ENCODE peak calls at places on chromosomes 11 and 22, in six cellular contexts. One of them, this sample, is unnamed. For H3K27me3, the result is how much of the 10 kb centered on the place peaks cover.

GRCh38 chr11:31535479-31535878 is 25.9 kb downstream of the ELP4 start:
- DNase-seq in thoracic aorta: no peak
- DNase-seq in IMR-90: no peak
- DNase-seq in HCT116: no peak
- DNase-seq in kidney epithelial cell: no peak
- DNase-seq in neural progenitor cell: no peak
- DNase-seq in this sample: no peak

GRCh38 chr11:62398011-62398994 is 20.5 kb upstream of the SCGB1A1 start:
- DNase-seq in thoracic aorta: no peak
- DNase-seq in IMR-90: peak
- DNase-seq in HCT116: no peak
- DNase-seq in kidney epithelial cell: no peak
- DNase-seq in neural progenitor cell: no peak
- DNase-seq in this sample: peak

GRCh38 chr11:28146123-28146751 is 38.0 kb downstream of the METTL15 start:
- DNase-seq in thoracic aorta: no peak
- DNase-seq in IMR-90: peak
- DNase-seq in HCT116: peak
- DNase-seq in kidney epithelial cell: peak
- DNase-seq in neural progenitor cell: peak
- DNase-seq in this sample: peak

GRCh38 chr11:12281571-12282478 is 95.5 kb upstream of the PARVA start:
- DNase-seq in thoracic aorta: peak
- DNase-seq in IMR-90: peak
- DNase-seq in HCT116: peak
- DNase-seq in kidney epithelial cell: no peak
- DNase-seq in neural progenitor cell: peak
- DNase-seq in this sample: no peak

GRCh38 chr11:47229161-47229560 is 14.4 kb downstream of the DDB2 start:
- DNase-seq in thoracic aorta: no peak
- DNase-seq in IMR-90: no peak
- DNase-seq in HCT116: no peak
- DNase-seq in kidney epithelial cell: no peak
- DNase-seq in neural progenitor cell: no peak
- DNase-seq in this sample: no peak

GRCh38 chr11:94597896-94598295 is 30.7 kb downstream of the PIWIL4 start:
- DNase-seq in thoracic aorta: no peak
- DNase-seq in IMR-90: peak
- DNase-seq in HCT116: no peak
- DNase-seq in kidney epithelial cell: no peak
- DNase-seq in neural progenitor cell: peak
- DNase-seq in this sample: no peak

GRCh38 chr11:2445948-2446551 is 1.2 kb downstream of the KCNQ1 start:
- DNase-seq in thoracic aorta: no peak
- DNase-seq in IMR-90: no peak
- DNase-seq in HCT116: no peak
- DNase-seq in kidney epithelial cell: no peak
- DNase-seq in neural progenitor cell: no peak
- DNase-seq in this sample: no peak

GRCh38 chr11:103871923-103872551 is 164.4 kb upstream of the DDI1 start:
- DNase-seq in thoracic aorta: no peak
- DNase-seq in IMR-90: no peak
- DNase-seq in HCT116: no peak
- DNase-seq in kidney epithelial cell: no peak
- DNase-seq in neural progenitor cell: no peak
- DNase-seq in this sample: no peak

GRCh38 chr11:74686792-74687191 is 44.4 kb downstream of the CHRDL2 start:
- DNase-seq in thoracic aorta: no peak
- DNase-seq in IMR-90: peak
- DNase-seq in HCT116: no peak
- DNase-seq in kidney epithelial cell: no peak
- DNase-seq in neural progenitor cell: no peak
- DNase-seq in this sample: no peak

GRCh38 chr22:47151490-47151889 is 389.0 kb downstream of the TBC1D22A start:
- DNase-seq in thoracic aorta: no peak
- DNase-seq in IMR-90: peak
- DNase-seq in HCT116: no peak
- DNase-seq in kidney epithelial cell: peak
- DNase-seq in neural progenitor cell: no peak
- DNase-seq in this sample: no peak

GRCh38 chr11:62400760-62401159 is 18.1 kb upstream of the SCGB1A1 start:
- DNase-seq in thoracic aorta: peak
- DNase-seq in IMR-90: peak
- DNase-seq in HCT116: no peak
- DNase-seq in kidney epithelial cell: no peak
- DNase-seq in neural progenitor cell: no peak
- DNase-seq in this sample: peak

GRCh38 chr11:57410287-57410686 is 16.6 kb downstream of the SLC43A3 start:
- DNase-seq in thoracic aorta: no peak
- DNase-seq in IMR-90: peak
- DNase-seq in HCT116: no peak
- DNase-seq in kidney epithelial cell: peak
- DNase-seq in neural progenitor cell: no peak
- DNase-seq in this sample: no peak

GRCh38 chr11:116893906-116894305 is 56.5 kb upstream of the APOA1 start:
- DNase-seq in thoracic aorta: no peak
- DNase-seq in IMR-90: no peak
- DNase-seq in HCT116: no peak
- DNase-seq in kidney epithelial cell: no peak
- DNase-seq in neural progenitor cell: no peak
- DNase-seq in this sample: no peak

GRCh38 chr22:45891021-45891421 is 85.9 kb downstream of the WNT7B start:
- DNase-seq in thoracic aorta: no peak
- DNase-seq in IMR-90: no peak
- DNase-seq in HCT116: no peak
- DNase-seq in kidney epithelial cell: no peak
- DNase-seq in neural progenitor cell: no peak
- DNase-seq in this sample: no peak

GRCh38 chr11:112780351-112781043 is 180.7 kb upstream of the NCAM1 start:
- DNase-seq in thoracic aorta: no peak
- DNase-seq in IMR-90: peak
- DNase-seq in HCT116: no peak
- DNase-seq in kidney epithelial cell: no peak
- DNase-seq in neural progenitor cell: no peak
- DNase-seq in this sample: no peak

GRCh38 chr11:18710545-18710944 is 12.0 kb downstream of the TMEM86A start:
- DNase-seq in thoracic aorta: no peak
- DNase-seq in IMR-90: no peak
- DNase-seq in HCT116: no peak
- DNase-seq in kidney epithelial cell: no peak
- DNase-seq in neural progenitor cell: no peak
- DNase-seq in this sample: no peak

GRCh38 chr11:111334495-111335123 is 36.3 kb downstream of the POU2AF3 start:
- DNase-seq in thoracic aorta: no peak
- DNase-seq in IMR-90: no peak
- DNase-seq in HCT116: no peak
- DNase-seq in kidney epithelial cell: no peak
- DNase-seq in neural progenitor cell: no peak
- DNase-seq in this sample: no peak

GRCh38 chr11:66289548-66290331 is 797 bp upstream of the YIF1A start:
- DNase-seq in thoracic aorta: no peak
- DNase-seq in IMR-90: no peak
- DNase-seq in HCT116: no peak
- DNase-seq in kidney epithelial cell: no peak
- DNase-seq in neural progenitor cell: peak
- DNase-seq in this sample: no peak

GRCh38 chr22:48949375-48950149 is 878.1 kb downstream of the BRD1 start:
- DNase-seq in thoracic aorta: no peak
- DNase-seq in IMR-90: no peak
- DNase-seq in HCT116: no peak
- DNase-seq in kidney epithelial cell: no peak
- DNase-seq in neural progenitor cell: no peak
- DNase-seq in this sample: no peak

GRCh38 chr22:17154971-17155370 is 4.1 kb downstream of the HDHD5 start:
- DNase-seq in thoracic aorta: no peak
- DNase-seq in IMR-90: no peak
- DNase-seq in HCT116: no peak
- DNase-seq in kidney epithelial cell: no peak
- DNase-seq in neural progenitor cell: no peak
- DNase-seq in this sample: no peak

GRCh38 chr11:65108469-65109123 is 3.1 kb upstream of the TM7SF2 start:
- DNase-seq in thoracic aorta: no peak
- DNase-seq in IMR-90: no peak
- DNase-seq in HCT116: no peak
- DNase-seq in kidney epithelial cell: no peak
- DNase-seq in neural progenitor cell: no peak
- DNase-seq in this sample: no peak

GRCh38 chr22:29122041-29122440 is 49.2 kb downstream of the KREMEN1 start:
- DNase-seq in thoracic aorta: no peak
- DNase-seq in IMR-90: no peak
- DNase-seq in HCT116: no peak
- DNase-seq in kidney epithelial cell: no peak
- DNase-seq in neural progenitor cell: no peak
- DNase-seq in this sample: no peak

GRCh38 chr11:46930089-46930488 is 6.5 kb upstream of the CSTPP1 start:
- DNase-seq in thoracic aorta: no peak
- DNase-seq in IMR-90: peak
- DNase-seq in HCT116: no peak
- DNase-seq in kidney epithelial cell: peak
- DNase-seq in neural progenitor cell: no peak
- DNase-seq in this sample: peak

GRCh38 chr11:132595246-132595645 is 937.1 kb downstream of the OPCML start:
- DNase-seq in thoracic aorta: no peak
- DNase-seq in IMR-90: no peak
- DNase-seq in HCT116: no peak
- DNase-seq in kidney epithelial cell: no peak
- DNase-seq in neural progenitor cell: no peak
- DNase-seq in this sample: no peak

GRCh38 chr11:1564535-1565172 is 7.4 kb downstream of the DUSP8 start:
- DNase-seq in thoracic aorta: peak
- DNase-seq in IMR-90: peak
- DNase-seq in HCT116: no peak
- DNase-seq in kidney epithelial cell: peak
- DNase-seq in neural progenitor cell: peak
- DNase-seq in this sample: peak

GRCh38 chr11:134915212-134915611 is 503.2 kb upstream of the B3GAT1 start:
- DNase-seq in thoracic aorta: peak
- DNase-seq in IMR-90: no peak
- DNase-seq in HCT116: no peak
- DNase-seq in kidney epithelial cell: no peak
- DNase-seq in neural progenitor cell: no peak
- DNase-seq in this sample: no peak

GRCh38 chr11:23233075-23233474 is 372.8 kb upstream of the CCDC179 start:
- DNase-seq in thoracic aorta: no peak
- DNase-seq in IMR-90: peak
- DNase-seq in HCT116: no peak
- DNase-seq in kidney epithelial cell: no peak
- DNase-seq in neural progenitor cell: no peak
- DNase-seq in this sample: peak

GRCh38 chr11:47002366-47002765 is 65.8 kb downstream of the CSTPP1 start:
- DNase-seq in thoracic aorta: no peak
- DNase-seq in IMR-90: no peak
- DNase-seq in HCT116: no peak
- DNase-seq in kidney epithelial cell: no peak
- DNase-seq in neural progenitor cell: no peak
- DNase-seq in this sample: no peak

GRCh38 chr11:5154657-5155056 is at the start of gene OR52A1:
- DNase-seq in thoracic aorta: no peak
- DNase-seq in IMR-90: no peak
- DNase-seq in HCT116: no peak
- DNase-seq in kidney epithelial cell: no peak
- DNase-seq in neural progenitor cell: no peak
- DNase-seq in this sample: no peak

GRCh38 chr11:5153574-5154431 is 754 bp downstream of the OR52A1 start:
- DNase-seq in thoracic aorta: no peak
- DNase-seq in IMR-90: no peak
- DNase-seq in HCT116: no peak
- DNase-seq in kidney epithelial cell: no peak
- DNase-seq in neural progenitor cell: no peak
- DNase-seq in this sample: no peak

GRCh38 chr11:5151713-5152153 is 2.8 kb downstream of the OR52A1 start:
- DNase-seq in thoracic aorta: no peak
- DNase-seq in IMR-90: no peak
- DNase-seq in HCT116: no peak
- DNase-seq in kidney epithelial cell: no peak
- DNase-seq in neural progenitor cell: no peak
- DNase-seq in this sample: no peak
- TF ChIP-seq CTCF in thoracic aorta: no peak
- TF ChIP-seq CTCF in IMR-90: no peak
- TF ChIP-seq CTCF in HCT116: no peak
- TF ChIP-seq CTCF in kidney epithelial cell: no peak
- TF ChIP-seq CTCF in neural progenitor cell: no peak
- TF ChIP-seq CTCF in this sample: no peak

GRCh38 chr11:117984471-117984870 is 1.7 kb upstream of the IL10RA start:
- DNase-seq in thoracic aorta: no peak
- DNase-seq in IMR-90: no peak
- DNase-seq in HCT116: no peak
- DNase-seq in kidney epithelial cell: no peak
- DNase-seq in neural progenitor cell: no peak
- DNase-seq in this sample: no peak
- H3K27me3 ChIP-seq in thoracic aorta: under half
- H3K27me3 ChIP-seq in IMR-90: under half
- H3K27me3 ChIP-seq in HCT116: under half
- H3K27me3 ChIP-seq in kidney epithelial cell: under half
- H3K27me3 ChIP-seq in neural progenitor cell: half or more
- H3K27me3 ChIP-seq in this sample: under half

DNA sequence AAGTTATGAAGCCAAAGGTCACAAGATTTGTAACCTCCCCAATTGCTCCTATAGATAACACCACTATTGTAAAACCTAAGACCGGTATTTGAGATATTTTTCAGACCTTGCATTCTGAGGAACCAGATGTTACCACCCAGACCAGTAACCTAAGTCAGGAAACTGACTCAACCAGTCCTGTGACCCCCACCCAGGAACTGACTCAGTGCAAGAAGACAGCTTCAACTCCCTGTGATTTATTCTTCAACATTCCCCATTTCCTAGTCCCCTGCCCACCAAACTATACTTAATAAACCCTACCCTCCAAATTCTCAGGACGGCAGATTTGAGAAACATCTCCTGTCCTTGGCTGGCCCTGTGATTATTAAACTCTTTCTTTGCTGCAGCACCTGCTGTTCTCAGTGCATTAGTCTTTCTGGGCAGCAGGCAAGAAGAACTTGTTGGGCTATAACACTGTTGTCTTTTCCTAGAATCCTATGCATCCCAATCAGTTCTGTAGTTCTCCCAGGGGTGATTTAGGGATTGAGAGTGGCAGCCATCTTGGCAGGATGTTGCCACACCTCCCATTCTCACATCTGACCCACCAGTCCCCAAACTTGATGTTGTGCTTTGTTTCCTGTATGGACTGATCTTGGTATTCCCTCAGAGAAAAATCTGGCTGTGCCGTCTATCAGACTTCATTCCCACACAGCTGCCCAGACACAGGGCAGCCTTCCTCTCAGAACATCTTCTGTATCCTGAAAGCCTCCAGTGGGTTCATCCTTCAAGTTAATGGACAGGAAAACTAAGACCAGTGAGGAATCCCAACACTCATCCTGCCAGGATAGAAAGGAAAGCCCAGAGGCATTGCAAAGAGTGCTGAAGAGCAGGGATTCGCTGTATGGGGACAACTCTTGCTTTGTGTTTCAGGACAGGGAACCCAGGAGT is 104.0 kb downstream of the PDE2A start:
- DNase-seq in thoracic aorta: no peak
- DNase-seq in IMR-90: peak
- DNase-seq in HCT116: no peak
- DNase-seq in kidney epithelial cell: peak
- DNase-seq in neural progenitor cell: no peak
- DNase-seq in this sample: no peak
- H3K4me3 ChIP-seq in thoracic aorta: no peak
- H3K4me3 ChIP-seq in IMR-90: no peak
- H3K4me3 ChIP-seq in HCT116: no peak
- H3K4me3 ChIP-seq in kidney epithelial cell: no peak
- H3K4me3 ChIP-seq in neural progenitor cell: no peak
- H3K4me3 ChIP-seq in this sample: no peak

GRCh38 chr11:126647735-126648134 is 292.2 kb downstream of the ST3GAL4 start:
- DNase-seq in thoracic aorta: no peak
- DNase-seq in IMR-90: peak
- DNase-seq in HCT116: peak
- DNase-seq in kidney epithelial cell: peak
- DNase-seq in neural progenitor cell: peak
- DNase-seq in this sample: peak
- TF ChIP-seq CTCF in thoracic aorta: no peak
- TF ChIP-seq CTCF in IMR-90: no peak
- TF ChIP-seq CTCF in HCT116: no peak
- TF ChIP-seq CTCF in kidney epithelial cell: no peak
- TF ChIP-seq CTCF in neural progenitor cell: no peak
- TF ChIP-seq CTCF in this sample: no peak

This sample was measured in BJ.